ENCODE peak calls at places on chromosomes 2 and 18, in five cellular contexts. One of them, this sample, is unnamed.

GRCh38 chr18:3150274-3150673 is 69.5 kb downstream of the MYOM1 start:
- DNase-seq in heart left ventricle: no peak
- DNase-seq in fibroblast of lung: no peak
- DNase-seq in fibroblast of mammary gland: no peak
- DNase-seq in progenitor cell of endocrine pancreas: no peak
- DNase-seq in this sample: no peak

GRCh38 chr2:70746076-70746475 is 21.9 kb downstream of the ADD2 start:
- DNase-seq in fibroblast of lung: peak
- DNase-seq in progenitor cell of endocrine pancreas: no peak
- DNase-seq in heart left ventricle: no peak
- DNase-seq in fibroblast of mammary gland: no peak
- DNase-seq in this sample: no peak

GRCh38 chr2:196435189-196435588 is 204.3 kb upstream of the CCDC150 start:
- DNase-seq in heart left ventricle: no peak
- DNase-seq in fibroblast of lung: peak
- DNase-seq in progenitor cell of endocrine pancreas: no peak
- DNase-seq in fibroblast of mammary gland: peak
- DNase-seq in this sample: no peak

GRCh38 chr2:241218131-241219029 is 29.9 kb downstream of the ANO7 start:
- DNase-seq in heart left ventricle: peak
- DNase-seq in fibroblast of mammary gland: peak
- DNase-seq in fibroblast of lung: peak
- DNase-seq in progenitor cell of endocrine pancreas: peak
- DNase-seq in this sample: peak

GRCh38 chr2:152466925-152467676 is 132.1 kb downstream of the FMNL2 start:
- DNase-seq in heart left ventricle: no peak
- DNase-seq in fibroblast of mammary gland: peak
- DNase-seq in progenitor cell of endocrine pancreas: no peak
- DNase-seq in fibroblast of lung: peak
- DNase-seq in this sample: no peak

GRCh38 chr2:122660786-122661634 is 905.6 kb downstream of the TSN start:
- DNase-seq in progenitor cell of endocrine pancreas: peak
- DNase-seq in fibroblast of mammary gland: no peak
- DNase-seq in fibroblast of lung: no peak
- DNase-seq in heart left ventricle: no peak
- DNase-seq in this sample: no peak

GRCh38 chr2:209314641-209315040 is 109.2 kb upstream of the MAP2 start:
- DNase-seq in fibroblast of lung: peak
- DNase-seq in fibroblast of mammary gland: peak
- DNase-seq in heart left ventricle: no peak
- DNase-seq in progenitor cell of endocrine pancreas: no peak
- DNase-seq in this sample: no peak

GRCh38 chr2:24970483-24971299 is 1.1 kb downstream of the DNAJC27 start:
- DNase-seq in progenitor cell of endocrine pancreas: no peak
- DNase-seq in heart left ventricle: no peak
- DNase-seq in fibroblast of mammary gland: peak
- DNase-seq in fibroblast of lung: peak
- DNase-seq in this sample: no peak

GRCh38 chr2:128783896-128784295 is 465.2 kb upstream of the HS6ST1 start:
- DNase-seq in progenitor cell of endocrine pancreas: no peak
- DNase-seq in heart left ventricle: no peak
- DNase-seq in fibroblast of lung: no peak
- DNase-seq in fibroblast of mammary gland: no peak
- DNase-seq in this sample: no peak

GRCh38 chr18:49876536-49876935 is 63.2 kb upstream of the ACAA2 start:
- DNase-seq in fibroblast of mammary gland: peak
- DNase-seq in progenitor cell of endocrine pancreas: no peak
- DNase-seq in heart left ventricle: no peak
- DNase-seq in fibroblast of lung: peak
- DNase-seq in this sample: no peak

GRCh38 chr2:205216580-205216979 is 465.7 kb upstream of the NRP2 start:
- DNase-seq in heart left ventricle: no peak
- DNase-seq in fibroblast of lung: peak
- DNase-seq in progenitor cell of endocrine pancreas: no peak
- DNase-seq in fibroblast of mammary gland: peak
- DNase-seq in this sample: no peak

GRCh38 chr2:177393381-177393780 is 808 bp downstream of the AGPS start:
- DNase-seq in progenitor cell of endocrine pancreas: no peak
- DNase-seq in fibroblast of lung: peak
- DNase-seq in fibroblast of mammary gland: no peak
- DNase-seq in heart left ventricle: no peak
- DNase-seq in this sample: no peak

GRCh38 chr2:207819839-207820784 is 50.4 kb upstream of the FZD5 start:
- DNase-seq in fibroblast of lung: peak
- DNase-seq in fibroblast of mammary gland: no peak
- DNase-seq in progenitor cell of endocrine pancreas: no peak
- DNase-seq in heart left ventricle: no peak
- DNase-seq in this sample: no peak

GRCh38 chr2:236262238-236262637 is 2.0 kb downstream of the ASB18 start:
- DNase-seq in heart left ventricle: peak
- DNase-seq in fibroblast of mammary gland: no peak
- DNase-seq in fibroblast of lung: no peak
- DNase-seq in progenitor cell of endocrine pancreas: no peak
- DNase-seq in this sample: no peak

GRCh38 chr2:36750101-36750500 is 53.6 kb downstream of the VIT start:
- DNase-seq in heart left ventricle: no peak
- DNase-seq in fibroblast of mammary gland: no peak
- DNase-seq in progenitor cell of endocrine pancreas: no peak
- DNase-seq in fibroblast of lung: no peak
- DNase-seq in this sample: no peak

GRCh38 chr18:73352546-73352945 is 484.8 kb upstream of the NETO1 start:
- DNase-seq in heart left ventricle: peak
- DNase-seq in progenitor cell of endocrine pancreas: no peak
- DNase-seq in fibroblast of mammary gland: peak
- DNase-seq in fibroblast of lung: no peak
- DNase-seq in this sample: no peak

GRCh38 chr2:234702731-234703225 is 205.9 kb upstream of the ARL4C start:
- DNase-seq in heart left ventricle: no peak
- DNase-seq in progenitor cell of endocrine pancreas: no peak
- DNase-seq in fibroblast of lung: no peak
- DNase-seq in fibroblast of mammary gland: no peak
- DNase-seq in this sample: no peak

GRCh38 chr2:219684721-219685689 is 57.6 kb downstream of the SLC4A3 start:
- DNase-seq in fibroblast of lung: peak
- DNase-seq in progenitor cell of endocrine pancreas: no peak
- DNase-seq in heart left ventricle: peak
- DNase-seq in fibroblast of mammary gland: peak
- DNase-seq in this sample: peak

GRCh38 chr2:191087311-191087710 is 63.5 kb downstream of the STAT4 start:
- DNase-seq in fibroblast of mammary gland: no peak
- DNase-seq in fibroblast of lung: no peak
- DNase-seq in heart left ventricle: no peak
- DNase-seq in progenitor cell of endocrine pancreas: no peak
- DNase-seq in this sample: no peak

GRCh38 chr2:142140434-142140845 is 9.6 kb upstream of the LRP1B start:
- DNase-seq in fibroblast of lung: no peak
- DNase-seq in heart left ventricle: no peak
- DNase-seq in fibroblast of mammary gland: peak
- DNase-seq in progenitor cell of endocrine pancreas: no peak
- DNase-seq in this sample: no peak
- TF ChIP-seq CTCF in fibroblast of lung: peak
- TF ChIP-seq CTCF in heart left ventricle: peak
- TF ChIP-seq CTCF in fibroblast of mammary gland: peak
- TF ChIP-seq CTCF in progenitor cell of endocrine pancreas: peak
- TF ChIP-seq CTCF in this sample: no peak

GRCh38 chr2:102735431-102736130 is 26.2 kb upstream of the TMEM182 start:
- DNase-seq in fibroblast of lung: peak
- DNase-seq in heart left ventricle: no peak
- DNase-seq in progenitor cell of endocrine pancreas: no peak
- DNase-seq in fibroblast of mammary gland: peak
- DNase-seq in this sample: no peak

GRCh38 chr2:102736174-102736606 is 25.6 kb upstream of the TMEM182 start:
- DNase-seq in fibroblast of mammary gland: peak
- DNase-seq in heart left ventricle: no peak
- DNase-seq in fibroblast of lung: no peak
- DNase-seq in progenitor cell of endocrine pancreas: no peak
- DNase-seq in this sample: peak

GRCh38 chr2:102737435-102737834 is 24.4 kb upstream of the TMEM182 start:
- DNase-seq in progenitor cell of endocrine pancreas: no peak
- DNase-seq in fibroblast of mammary gland: no peak
- DNase-seq in heart left ventricle: no peak
- DNase-seq in fibroblast of lung: no peak
- DNase-seq in this sample: no peak

DNA sequence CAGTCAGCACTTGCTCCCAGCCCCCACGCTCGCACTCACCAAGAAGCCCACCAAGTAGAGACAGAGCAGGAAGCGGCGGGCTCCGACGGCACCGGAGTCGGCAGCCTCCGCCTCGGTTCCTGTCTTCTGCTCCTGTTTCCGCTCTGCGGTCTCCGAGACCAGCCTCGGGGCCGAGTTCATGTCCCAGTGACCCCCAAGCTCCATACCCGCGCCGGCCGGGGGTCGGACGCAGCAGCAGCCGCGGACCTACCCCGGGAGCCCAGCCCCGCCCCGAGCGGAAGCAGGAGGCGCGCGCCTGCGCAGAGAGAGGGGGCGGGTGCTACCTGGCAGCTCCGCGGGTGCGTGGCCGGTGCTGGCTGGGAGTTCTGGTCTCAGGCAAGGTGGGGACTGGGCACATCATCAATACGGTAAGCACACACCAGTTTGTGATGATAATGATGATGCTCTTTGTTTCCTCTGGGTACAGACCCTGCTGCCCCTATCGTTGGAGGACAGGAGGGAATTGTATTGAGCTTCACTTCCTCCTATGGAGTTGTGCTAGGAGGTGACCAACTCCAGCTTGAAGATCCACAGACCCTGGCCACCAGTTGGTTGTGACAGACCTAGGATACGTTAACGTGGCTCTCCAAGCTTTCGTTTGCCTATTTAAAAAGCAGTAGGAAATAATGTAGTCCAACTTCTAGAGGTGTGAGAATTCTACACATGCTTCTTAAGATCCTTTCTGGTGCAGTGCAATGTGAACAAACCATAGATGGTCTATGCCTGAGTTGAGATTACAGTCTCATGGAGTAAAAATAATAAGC is 25.0 kb upstream of the TMEM182 start:
- DNase-seq in fibroblast of lung: peak
- DNase-seq in heart left ventricle: peak
- DNase-seq in fibroblast of mammary gland: peak
- DNase-seq in progenitor cell of endocrine pancreas: peak
- DNase-seq in this sample: peak
- TF ChIP-seq CTCF in fibroblast of lung: peak
- TF ChIP-seq CTCF in heart left ventricle: no peak
- TF ChIP-seq CTCF in fibroblast of mammary gland: peak
- TF ChIP-seq CTCF in progenitor cell of endocrine pancreas: no peak
- TF ChIP-seq CTCF in this sample: no peak

GRCh38 chr2:232647261-232647660 is 13.9 kb downstream of the EFHD1 start:
- DNase-seq in fibroblast of lung: no peak
- DNase-seq in progenitor cell of endocrine pancreas: no peak
- DNase-seq in heart left ventricle: no peak
- DNase-seq in fibroblast of mammary gland: no peak
- DNase-seq in this sample: no peak
- TF ChIP-seq CTCF in fibroblast of lung: no peak
- TF ChIP-seq CTCF in progenitor cell of endocrine pancreas: no peak
- TF ChIP-seq CTCF in heart left ventricle: no peak
- TF ChIP-seq CTCF in fibroblast of mammary gland: no peak
- TF ChIP-seq CTCF in this sample: no peak

GRCh38 chr2:64807417-64807816 is 153.7 kb upstream of the SERTAD2 start:
- DNase-seq in heart left ventricle: no peak
- DNase-seq in fibroblast of mammary gland: peak
- DNase-seq in fibroblast of lung: peak
- DNase-seq in progenitor cell of endocrine pancreas: no peak
- DNase-seq in this sample: no peak
- TF ChIP-seq CTCF in heart left ventricle: no peak
- TF ChIP-seq CTCF in fibroblast of mammary gland: no peak
- TF ChIP-seq CTCF in fibroblast of lung: no peak
- TF ChIP-seq CTCF in progenitor cell of endocrine pancreas: no peak
- TF ChIP-seq CTCF in this sample: no peak

DNA sequence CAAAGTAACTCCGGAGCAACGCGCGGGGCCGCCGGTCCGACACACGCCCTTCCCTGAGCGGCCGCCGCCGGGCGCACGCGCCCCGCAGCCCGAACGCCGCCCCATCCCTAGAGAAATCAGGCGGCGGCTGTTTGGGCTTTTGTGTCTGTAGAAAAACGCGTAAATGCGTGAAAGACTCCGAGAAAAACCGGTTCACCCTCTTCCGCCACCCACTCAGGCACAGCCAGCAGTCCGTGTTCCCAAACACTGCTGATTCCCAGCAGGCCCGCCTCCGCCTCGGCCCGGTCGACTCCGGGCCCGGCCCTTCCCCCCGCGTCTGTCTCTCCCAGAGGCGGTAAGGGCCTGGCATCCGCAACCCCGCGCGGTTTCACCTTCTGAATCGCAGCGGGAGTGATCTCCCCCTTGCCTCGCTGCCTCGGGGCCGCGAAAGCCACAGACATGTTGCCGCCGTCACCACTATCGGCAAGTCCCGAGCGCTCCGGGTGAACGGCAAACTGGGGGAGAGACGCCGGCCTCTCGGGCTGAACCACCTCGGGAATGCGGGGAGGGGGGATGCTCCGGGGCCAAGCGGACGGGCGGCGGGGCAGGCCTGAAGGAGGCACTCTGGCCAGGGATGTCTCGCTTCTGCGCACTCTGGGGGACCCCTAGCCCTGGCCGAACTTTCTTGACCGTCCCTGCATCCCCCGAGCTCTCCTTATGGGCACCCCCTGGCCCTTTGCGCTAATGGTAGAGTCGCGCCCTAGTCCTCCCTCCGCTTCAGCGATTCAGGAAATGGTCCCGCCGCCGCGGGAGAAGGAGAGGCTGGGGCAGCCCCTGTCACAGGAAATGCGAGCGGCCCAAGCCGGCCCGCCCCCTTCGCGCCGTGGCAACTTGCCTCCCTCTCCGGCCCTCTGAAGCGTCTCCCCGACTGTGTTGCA is at the start of gene SS18:
- DNase-seq in fibroblast of mammary gland: peak
- DNase-seq in progenitor cell of endocrine pancreas: peak
- DNase-seq in fibroblast of lung: peak
- DNase-seq in heart left ventricle: peak
- DNase-seq in this sample: peak
- TF ChIP-seq CTCF in fibroblast of mammary gland: no peak
- TF ChIP-seq CTCF in progenitor cell of endocrine pancreas: no peak
- TF ChIP-seq CTCF in fibroblast of lung: no peak
- TF ChIP-seq CTCF in heart left ventricle: no peak
- TF ChIP-seq CTCF in this sample: no peak

GRCh38 chr2:193695367-193695766 is 1500.6 kb upstream of the TMEFF2 start:
- DNase-seq in fibroblast of lung: peak
- DNase-seq in fibroblast of mammary gland: peak
- DNase-seq in heart left ventricle: no peak
- DNase-seq in progenitor cell of endocrine pancreas: no peak
- DNase-seq in this sample: no peak
- TF ChIP-seq CTCF in fibroblast of lung: no peak
- TF ChIP-seq CTCF in fibroblast of mammary gland: peak
- TF ChIP-seq CTCF in heart left ventricle: no peak
- TF ChIP-seq CTCF in progenitor cell of endocrine pancreas: peak
- TF ChIP-seq CTCF in this sample: no peak

This sample was measured in CD4-positive, alpha-beta T cell.